ENCODE peak calls at places on chromosomes 7 and 10, in four cellular contexts. R is uterus, H is fibroblast of lung, B is GM10248. D is an unnamed sample.

GRCh38 chr7:48299580-48300169 is 128.4 kb downstream of the ABCA13 start:
- DNase-seq in R (no peak), H (peak; percentile 67), B (peak; percentile 55), D (peak; percentile 74)

GRCh38 chr7:44796034-44796503 is 412 bp upstream of the PPIA start:
- DNase-seq in R (no peak), H (peak; percentile 39), B (no peak), D (no peak)

GRCh38 chr10:114723361-114723760 is 65.3 kb upstream of the ABLIM1 start:
- DNase-seq in R (no peak), H (no peak), B (no peak), D (no peak)

GRCh38 chr7:156986378-156986777 is 24.1 kb downstream of the MNX1 start:
- DNase-seq in R (no peak), H (no peak), B (no peak), D (no peak)

GRCh38 chr10:13400196-13400965 is 52.3 kb upstream of the SEPHS1 start:
- DNase-seq in R (no peak), H (no peak), B (no peak), D (no peak)

GRCh38 chr7:118629898-118630469 is 405.5 kb downstream of the ANKRD7 start:
- DNase-seq in R (no peak), H (no peak), B (no peak), D (no peak)

GRCh38 chr7:7761340-7761973 is 43.0 kb upstream of the RPA3 start:
- DNase-seq in R (no peak), H (peak; percentile 59), B (no peak), D (no peak)

GRCh38 chr10:26217396-26218105 is 977 bp downstream of the GAD2 start:
- DNase-seq in R (no peak), H (no peak), B (peak; percentile 24), D (peak; percentile 6)

GRCh38 chr10:6464862-6465430 is 115.1 kb downstream of the PRKCQ start:
- DNase-seq in R (no peak), H (no peak), B (no peak), D (no peak)

GRCh38 chr7:135320277-135320676 is 86.6 kb downstream of the STRA8 start:
- DNase-seq in R (peak; percentile 85), H (peak; percentile 88), B (no peak), D (no peak)

GRCh38 chr7:128437426-128438332 is 18.0 kb upstream of the HILPDA start:
- DNase-seq in R (no peak), H (no peak), B (peak; percentile 43), D (no peak)

GRCh38 chr7:51620690-51621089 is 304.1 kb upstream of the COBL start:
- DNase-seq in R (no peak), H (no peak), B (no peak), D (no peak)

GRCh38 chr10:16992611-16993119 is 136.9 kb downstream of the CUBN start:
- DNase-seq in R (no peak), H (peak; percentile 45), B (no peak), D (no peak)

GRCh38 chr7:114141415-114141814 is 222.6 kb upstream of the PPP1R3A start:
- DNase-seq in R (no peak), H (peak; percentile 2), B (no peak), D (no peak)

GRCh38 chr10:28793482-28793881 is 116.2 kb downstream of the BAMBI start:
- DNase-seq in R (no peak), H (no peak), B (no peak), D (no peak)

GRCh38 chr7:98126311-98127142 is 19.9 kb downstream of the LMTK2 start:
- DNase-seq in R (no peak), H (no peak), B (no peak), D (no peak)

GRCh38 chr10:3852147-3852904 is 67.3 kb upstream of the KLF6 start:
- DNase-seq in R (peak; percentile 82), H (peak; percentile 99), B (peak; percentile 73), D (no peak)

GRCh38 chr10:23217471-23217870 is 25.4 kb downstream of the PTF1A start:
- DNase-seq in R (no peak), H (no peak), B (no peak), D (no peak)

GRCh38 chr10:45555789-45556188 is 116.8 kb downstream of the ZFAND4 start:
- DNase-seq in R (no peak), H (no peak), B (no peak), D (no peak)

GRCh38 chr10:93816123-93816747 is 58.5 kb downstream of the LGI1 start:
- DNase-seq in R (peak; percentile 41), H (peak; percentile 59), B (peak; percentile 51), D (peak; percentile 58)

GRCh38 chr10:126098216-126098561 is 201.8 kb downstream of the FANK1 start:
- DNase-seq in R (no peak), H (no peak), B (no peak), D (no peak)

GRCh38 chr10:126101744-126102143 is 205.4 kb downstream of the FANK1 start:
- DNase-seq in R (no peak), H (no peak), B (peak; percentile 56), D (no peak)

GRCh38 chr10:126094537-126094936 is 198.2 kb downstream of the FANK1 start:
- DNase-seq in R (no peak), H (peak; percentile 76), B (no peak), D (no peak)

GRCh38 chr10:126092806-126093205 is 196.4 kb downstream of the FANK1 start:
- DNase-seq in R (no peak), H (peak; percentile 92), B (no peak), D (no peak)

DNA sequence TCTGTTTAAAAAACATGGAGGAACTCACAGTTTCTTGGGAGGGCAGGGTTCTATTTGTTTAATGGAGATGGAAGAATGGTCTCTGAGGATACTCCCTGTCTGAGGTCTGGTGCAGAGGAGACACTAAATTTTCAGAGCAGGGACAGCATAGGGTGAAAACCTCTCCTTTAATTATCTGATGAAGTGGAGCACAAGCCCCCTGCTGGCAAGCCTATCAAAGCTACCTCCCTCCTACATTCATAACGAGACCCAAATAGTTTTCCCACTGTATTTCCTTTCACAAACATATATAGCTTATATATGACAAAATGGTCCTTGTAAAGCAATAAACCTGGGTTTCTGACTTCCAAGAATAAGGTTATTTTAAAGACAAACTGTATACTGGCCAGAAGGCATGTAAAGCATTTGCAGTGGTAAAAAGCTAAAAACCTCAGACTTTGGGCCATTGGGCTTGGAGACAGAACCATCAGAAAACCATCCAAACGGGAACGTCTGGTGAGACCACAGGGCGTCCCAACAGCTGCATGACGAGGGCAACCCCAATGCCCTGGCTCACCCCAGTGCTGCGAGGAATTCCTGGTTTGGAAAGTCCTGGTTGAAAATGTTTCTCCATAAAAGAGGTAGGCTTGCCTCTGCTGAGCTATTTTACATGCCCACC is 201.3 kb downstream of the FANK1 start:
- DNase-seq in R (no peak), H (no peak), B (no peak), D (no peak)
- TF ChIP-seq CTCF in R (no peak), H (no peak), B (no peak), D (no peak)

GRCh38 chr7:23347007-23347681 is 48.0 kb downstream of the MALSU1 start:
- DNase-seq in R (no peak), H (peak; percentile 29), B (no peak), D (no peak)

GRCh38 chr7:23350466-23350865 is 51.3 kb downstream of the MALSU1 start:
- DNase-seq in R (no peak), H (no peak), B (no peak), D (no peak)

GRCh38 chr7:23349484-23350157 is 50.5 kb downstream of the MALSU1 start:
- DNase-seq in R (no peak), H (peak; percentile 93), B (no peak), D (no peak)

GRCh38 chr7:23346316-23346715 is 47.2 kb downstream of the MALSU1 start:
- DNase-seq in R (no peak), H (no peak), B (peak; percentile 46), D (no peak)

GRCh38 chr7:23347682-23348180 is 48.6 kb downstream of the MALSU1 start:
- DNase-seq in R (no peak), H (peak; percentile 89), B (peak; percentile 36), D (no peak)
- TF ChIP-seq CTCF in R (no peak), H (no peak), B (no peak), D (no peak)

DNA sequence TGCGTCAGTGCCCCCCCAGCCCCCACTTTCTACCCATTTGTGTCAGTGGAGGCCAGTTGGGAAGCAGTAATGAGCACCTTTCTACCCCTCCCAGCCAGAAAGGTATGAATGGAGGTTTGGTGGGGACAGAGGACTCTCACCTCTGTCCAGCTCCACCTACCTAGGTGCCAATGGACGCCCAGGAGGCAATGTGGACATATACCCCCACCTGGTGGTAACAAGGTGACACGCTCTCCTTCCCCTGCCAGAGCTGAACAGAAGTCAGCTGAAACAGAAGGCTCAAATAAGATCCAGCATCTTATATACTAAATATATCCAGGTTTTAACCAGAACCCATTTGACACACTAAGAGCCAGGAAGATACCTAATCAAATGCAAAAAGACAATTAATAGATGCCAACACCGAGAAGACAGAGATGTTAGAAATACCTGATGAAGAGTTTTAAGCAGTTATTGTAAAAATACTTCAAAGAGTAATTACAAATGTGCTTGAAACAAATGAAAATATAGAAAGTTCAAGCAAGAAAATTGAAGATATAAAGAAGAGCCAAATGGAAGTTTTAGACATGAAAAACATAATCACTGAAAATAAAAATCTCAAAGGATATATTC is 18.4 kb upstream of the SORCS3 start:
- DNase-seq in R (no peak), H (no peak), B (no peak), D (no peak)
- TF ChIP-seq CTCF in R (no peak), H (peak; percentile 19), B (peak; percentile 28), D (peak; percentile 68)

GRCh38 chr7:40676220-40676619 is 541.4 kb downstream of the SUGCT start:
- DNase-seq in R (no peak), H (no peak), B (no peak), D (no peak)

GRCh38 chr7:40675741-40676140 is 540.9 kb downstream of the SUGCT start:
- DNase-seq in R (no peak), H (no peak), B (no peak), D (no peak)

GRCh38 chr7:40682696-40683095 is 547.9 kb downstream of the SUGCT start:
- DNase-seq in R (no peak), H (no peak), B (no peak), D (no peak)

GRCh38 chr7:40680657-40681056 is 545.9 kb downstream of the SUGCT start:
- DNase-seq in R (no peak), H (no peak), B (no peak), D (no peak)
- TF ChIP-seq CTCF in R (no peak), H (peak; percentile 47), B (no peak), D (peak; percentile 56)

DNA sequence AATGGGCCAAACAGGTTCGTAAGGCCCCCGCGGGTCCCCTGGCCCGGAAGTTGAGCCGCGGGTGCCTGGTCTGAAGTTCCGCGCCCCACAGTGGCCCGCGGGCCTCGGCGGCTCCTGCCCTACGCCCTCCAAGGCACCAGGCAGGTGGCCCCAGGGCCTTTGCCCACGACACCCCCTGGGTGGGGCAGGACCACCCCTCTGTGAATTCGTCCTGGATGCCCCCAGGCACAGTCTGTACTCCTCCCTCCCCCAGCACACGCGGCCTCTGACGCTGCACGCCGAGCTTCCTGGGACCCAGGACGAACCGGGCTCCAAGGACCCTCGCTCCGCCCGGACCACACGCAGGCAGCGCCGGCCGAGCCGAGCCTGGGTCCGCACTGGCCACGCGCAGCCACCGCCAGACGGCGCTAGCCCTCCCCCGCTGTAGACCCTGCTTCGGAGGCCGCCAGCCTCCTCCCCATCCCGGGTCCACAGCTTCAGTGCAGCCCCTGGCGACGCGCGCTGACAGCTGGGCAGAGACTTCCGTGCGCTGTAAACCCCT is 810 bp upstream of the TCERG1L start:
- DNase-seq in R (no peak), H (no peak), B (no peak), D (peak; percentile 80)
- TF ChIP-seq CTCF in R (no peak), H (no peak), B (no peak), D (peak; percentile 87)